ENCODE peak calls at places on chromosomes 12 and 14, in nine cellular contexts. One of them, this sample, is unnamed.

GRCh38 chr12:12626471-12626870 is 14.8 kb downstream of the CREBL2 start:
- DNase-seq in NCI-H345: no peak
- DNase-seq in ascending aorta: no peak
- DNase-seq in BJ: no peak
- DNase-seq in hippocampal formation: no peak
- DNase-seq in iPS DF 19.7: no peak
- DNase-seq in GM23248: peak
- DNase-seq in RPMI8226: no peak
- DNase-seq in AG08396: no peak
- DNase-seq in this sample: no peak

GRCh38 chr12:76236640-76237039 is 111.6 kb downstream of the BBS10 start:
- DNase-seq in hippocampal formation: no peak
- DNase-seq in iPS DF 19.7: no peak
- DNase-seq in NCI-H345: no peak
- DNase-seq in AG08396: no peak
- DNase-seq in RPMI8226: no peak
- DNase-seq in BJ: no peak
- DNase-seq in GM23248: peak
- DNase-seq in ascending aorta: no peak
- DNase-seq in this sample: peak

GRCh38 chr14:83473846-83474245 is 1940.2 kb upstream of the SEL1L start:
- DNase-seq in ascending aorta: no peak
- DNase-seq in BJ: no peak
- DNase-seq in AG08396: no peak
- DNase-seq in RPMI8226: no peak
- DNase-seq in iPS DF 19.7: no peak
- DNase-seq in GM23248: peak
- DNase-seq in NCI-H345: no peak
- DNase-seq in hippocampal formation: no peak
- DNase-seq in this sample: peak

GRCh38 chr14:22737052-22737451 is 29.4 kb upstream of the OXA1L start:
- DNase-seq in RPMI8226: peak
- DNase-seq in AG08396: peak
- DNase-seq in BJ: no peak
- DNase-seq in ascending aorta: no peak
- DNase-seq in NCI-H345: no peak
- DNase-seq in iPS DF 19.7: no peak
- DNase-seq in hippocampal formation: no peak
- DNase-seq in GM23248: no peak
- DNase-seq in this sample: no peak

GRCh38 chr14:94180655-94181271 is 6.6 kb downstream of the PPP4R4 start:
- DNase-seq in RPMI8226: peak
- DNase-seq in iPS DF 19.7: no peak
- DNase-seq in BJ: no peak
- DNase-seq in NCI-H345: peak
- DNase-seq in ascending aorta: no peak
- DNase-seq in AG08396: no peak
- DNase-seq in hippocampal formation: no peak
- DNase-seq in GM23248: peak
- DNase-seq in this sample: peak

GRCh38 chr12:116009805-116010204 is 267.7 kb downstream of the MED13L start:
- DNase-seq in GM23248: peak
- DNase-seq in iPS DF 19.7: no peak
- DNase-seq in NCI-H345: no peak
- DNase-seq in RPMI8226: no peak
- DNase-seq in hippocampal formation: no peak
- DNase-seq in AG08396: no peak
- DNase-seq in BJ: no peak
- DNase-seq in ascending aorta: no peak
- DNase-seq in this sample: no peak

GRCh38 chr12:121490401-121491257 is 90.2 kb downstream of the KDM2B start:
- DNase-seq in BJ: no peak
- DNase-seq in ascending aorta: no peak
- DNase-seq in RPMI8226: no peak
- DNase-seq in NCI-H345: no peak
- DNase-seq in hippocampal formation: no peak
- DNase-seq in iPS DF 19.7: no peak
- DNase-seq in GM23248: no peak
- DNase-seq in AG08396: no peak
- DNase-seq in this sample: no peak

GRCh38 chr12:47747115-47747514 is 11.6 kb downstream of the RAPGEF3 start:
- DNase-seq in RPMI8226: peak
- DNase-seq in hippocampal formation: no peak
- DNase-seq in ascending aorta: no peak
- DNase-seq in iPS DF 19.7: no peak
- DNase-seq in GM23248: no peak
- DNase-seq in BJ: no peak
- DNase-seq in NCI-H345: no peak
- DNase-seq in AG08396: no peak
- DNase-seq in this sample: no peak

GRCh38 chr12:65497645-65498044 is 219.2 kb downstream of the MSRB3 start:
- DNase-seq in iPS DF 19.7: no peak
- DNase-seq in AG08396: no peak
- DNase-seq in NCI-H345: no peak
- DNase-seq in GM23248: no peak
- DNase-seq in hippocampal formation: no peak
- DNase-seq in BJ: no peak
- DNase-seq in ascending aorta: no peak
- DNase-seq in RPMI8226: no peak
- DNase-seq in this sample: no peak

GRCh38 chr12:67239061-67239460 is 30.1 kb upstream of the CAND1 start:
- DNase-seq in RPMI8226: no peak
- DNase-seq in AG08396: no peak
- DNase-seq in hippocampal formation: no peak
- DNase-seq in ascending aorta: no peak
- DNase-seq in iPS DF 19.7: no peak
- DNase-seq in NCI-H345: no peak
- DNase-seq in BJ: no peak
- DNase-seq in GM23248: no peak
- DNase-seq in this sample: peak

GRCh38 chr12:128069359-128069997 is 197.5 kb upstream of the TMEM132C start:
- DNase-seq in hippocampal formation: peak
- DNase-seq in GM23248: peak
- DNase-seq in RPMI8226: peak
- DNase-seq in iPS DF 19.7: no peak
- DNase-seq in AG08396: peak
- DNase-seq in ascending aorta: no peak
- DNase-seq in BJ: peak
- DNase-seq in NCI-H345: peak
- DNase-seq in this sample: peak

GRCh38 chr12:570237-570925 is 92.9 kb downstream of the NINJ2 start:
- DNase-seq in hippocampal formation: peak
- DNase-seq in RPMI8226: no peak
- DNase-seq in BJ: no peak
- DNase-seq in iPS DF 19.7: no peak
- DNase-seq in NCI-H345: no peak
- DNase-seq in ascending aorta: peak
- DNase-seq in GM23248: peak
- DNase-seq in AG08396: peak
- DNase-seq in this sample: peak